ENCODE peak calls at places on chromosomes 7 and 10, in four cellular contexts. One of them, this sample, is unnamed.

GRCh38 chr7:75869776-75870379 is 9.0 kb upstream of the RHBDD2 start:
- DNase-seq in K562: no peak
- DNase-seq in GM12878: no peak
- DNase-seq in HepG2: no peak
- DNase-seq in this sample: no peak

GRCh38 chr7:72751378-72751777 is 76.6 kb downstream of the TYW1B start:
- DNase-seq in K562: no peak
- DNase-seq in GM12878: no peak
- DNase-seq in HepG2: no peak
- DNase-seq in this sample: no peak

GRCh38 chr7:115226410-115226809 is 304.5 kb downstream of the MDFIC start:
- DNase-seq in K562: no peak
- DNase-seq in GM12878: no peak
- DNase-seq in HepG2: no peak
- DNase-seq in this sample: no peak

GRCh38 chr10:3467052-3467906 is 294.7 kb upstream of the PITRM1 start:
- DNase-seq in K562: peak
- DNase-seq in GM12878: no peak
- DNase-seq in HepG2: no peak
- DNase-seq in this sample: peak

GRCh38 chr7:1580422-1581030 is 10.7 kb upstream of the PSMG3 start:
- DNase-seq in K562: peak
- DNase-seq in GM12878: no peak
- DNase-seq in HepG2: no peak
- DNase-seq in this sample: no peak

GRCh38 chr7:130899638-130900401 is 165.8 kb upstream of the KLF14 start:
- DNase-seq in K562: no peak
- DNase-seq in GM12878: no peak
- DNase-seq in HepG2: peak
- DNase-seq in this sample: no peak

GRCh38 chr7:117793496-117793895 is 79.7 kb downstream of the CTTNBP2 start:
- DNase-seq in K562: no peak
- DNase-seq in GM12878: no peak
- DNase-seq in HepG2: no peak
- DNase-seq in this sample: no peak

GRCh38 chr10:84696610-84697009 is 368.2 kb downstream of the CCSER2 start:
- DNase-seq in K562: no peak
- DNase-seq in GM12878: no peak
- DNase-seq in HepG2: no peak
- DNase-seq in this sample: no peak

GRCh38 chr7:49852619-49853462 is 79.4 kb downstream of the VWC2 start:
- DNase-seq in K562: peak
- DNase-seq in GM12878: no peak
- DNase-seq in HepG2: peak
- DNase-seq in this sample: peak

GRCh38 chr7:115208710-115209540 is 287.0 kb downstream of the MDFIC start:
- DNase-seq in K562: no peak
- DNase-seq in GM12878: no peak
- DNase-seq in HepG2: no peak
- DNase-seq in this sample: no peak

GRCh38 chr10:13146383-13146782 is 15.0 kb upstream of the MCM10 start:
- DNase-seq in K562: no peak
- DNase-seq in GM12878: no peak
- DNase-seq in HepG2: no peak
- DNase-seq in this sample: no peak

GRCh38 chr10:6850452-6850851 is 270.4 kb upstream of the PRKCQ start:
- DNase-seq in K562: no peak
- DNase-seq in GM12878: no peak
- DNase-seq in HepG2: no peak
- DNase-seq in this sample: no peak

GRCh38 chr7:151876112-151876898 is 610 bp downstream of the PRKAG2 start:
- DNase-seq in K562: no peak
- DNase-seq in GM12878: no peak
- DNase-seq in HepG2: no peak
- DNase-seq in this sample: peak

GRCh38 chr7:96241834-96242233 is 80.1 kb downstream of the SLC25A13 start:
- DNase-seq in K562: peak
- DNase-seq in GM12878: no peak
- DNase-seq in HepG2: no peak
- DNase-seq in this sample: no peak

GRCh38 chr7:68936501-68936900 is 661.8 kb upstream of the AUTS2 start:
- DNase-seq in K562: no peak
- DNase-seq in GM12878: no peak
- DNase-seq in HepG2: no peak
- DNase-seq in this sample: no peak

GRCh38 chr7:33554046-33554445 is 351.3 kb upstream of the BMPER start:
- DNase-seq in K562: no peak
- DNase-seq in GM12878: no peak
- DNase-seq in HepG2: no peak
- DNase-seq in this sample: no peak

GRCh38 chr7:132577206-132578049 is 1.2 kb upstream of the PLXNA4 start:
- DNase-seq in K562: no peak
- DNase-seq in GM12878: no peak
- DNase-seq in HepG2: no peak
- DNase-seq in this sample: peak

GRCh38 chr7:95191793-95192192 is 132.5 kb downstream of the PON1 start:
- DNase-seq in K562: no peak
- DNase-seq in GM12878: no peak
- DNase-seq in HepG2: no peak
- DNase-seq in this sample: no peak

GRCh38 chr10:109956454-109957091 is 33.3 kb upstream of the XPNPEP1 start:
- DNase-seq in K562: peak
- DNase-seq in GM12878: no peak
- DNase-seq in HepG2: peak
- DNase-seq in this sample: peak

GRCh38 chr10:89148061-89148460 is 59.1 kb downstream of the CH25H start:
- DNase-seq in K562: no peak
- DNase-seq in GM12878: no peak
- DNase-seq in HepG2: no peak
- DNase-seq in this sample: no peak

GRCh38 chr7:102272917-102273748 is 13.5 kb upstream of the SH2B2 start:
- DNase-seq in K562: no peak
- DNase-seq in GM12878: no peak
- DNase-seq in HepG2: no peak
- DNase-seq in this sample: no peak

GRCh38 chr7:22001345-22002004 is 55.8 kb upstream of the CDCA7L start:
- DNase-seq in K562: peak
- DNase-seq in GM12878: peak
- DNase-seq in HepG2: peak
- DNase-seq in this sample: peak

GRCh38 chr7:464177-464711 is 55.4 kb downstream of the PDGFA start:
- DNase-seq in K562: no peak
- DNase-seq in GM12878: no peak
- DNase-seq in HepG2: no peak
- DNase-seq in this sample: no peak

GRCh38 chr10:11893749-11894278 is 70.7 kb downstream of the PROSER2 start:
- DNase-seq in K562: no peak
- DNase-seq in GM12878: no peak
- DNase-seq in HepG2: no peak
- DNase-seq in this sample: no peak

GRCh38 chr10:21617267-21617666 is 83.2 kb downstream of the MLLT10 start:
- DNase-seq in K562: no peak
- DNase-seq in GM12878: no peak
- DNase-seq in HepG2: no peak
- DNase-seq in this sample: no peak

GRCh38 chr10:71840936-71841335 is 10.1 kb downstream of the PSAP start:
- DNase-seq in K562: no peak
- DNase-seq in GM12878: no peak
- DNase-seq in HepG2: no peak
- DNase-seq in this sample: no peak

GRCh38 chr7:113076703-113077102 is 9.9 kb downstream of the GPR85 start:
- DNase-seq in K562: no peak
- DNase-seq in GM12878: no peak
- DNase-seq in HepG2: no peak
- DNase-seq in this sample: no peak

GRCh38 chr10:44234471-44234850 is 150.4 kb downstream of the CXCL12 start:
- DNase-seq in K562: no peak
- DNase-seq in GM12878: no peak
- DNase-seq in HepG2: no peak
- DNase-seq in this sample: no peak

GRCh38 chr7:129952164-129952652 is 552 bp downstream of the UBE2H start:
- DNase-seq in K562: peak
- DNase-seq in GM12878: no peak
- DNase-seq in HepG2: no peak
- DNase-seq in this sample: no peak

GRCh38 chr7:4273566-4274230 is 408.4 kb upstream of the FOXK1 start:
- DNase-seq in K562: no peak
- DNase-seq in GM12878: no peak
- DNase-seq in HepG2: no peak
- DNase-seq in this sample: no peak

GRCh38 chr10:67779455-67780205 is 58.4 kb downstream of the DNAJC12 start:
- DNase-seq in K562: peak
- DNase-seq in GM12878: no peak
- DNase-seq in HepG2: peak
- DNase-seq in this sample: peak

GRCh38 chr7:74462707-74463100 is 9.0 kb downstream of the GTF2IRD1 start:
- DNase-seq in K562: no peak
- DNase-seq in GM12878: no peak
- DNase-seq in HepG2: no peak
- DNase-seq in this sample: no peak

GRCh38 chr7:91280180-91280579 is 15.9 kb downstream of the FZD1 start:
- DNase-seq in K562: no peak
- DNase-seq in GM12878: no peak
- DNase-seq in HepG2: no peak
- DNase-seq in this sample: no peak

GRCh38 chr10:19889279-19889678 is 73.0 kb downstream of the PLXDC2 start:
- DNase-seq in K562: no peak
- DNase-seq in GM12878: no peak
- DNase-seq in HepG2: no peak
- DNase-seq in this sample: no peak

GRCh38 chr7:28754027-28754426 is 204.1 kb downstream of the TRIL start:
- DNase-seq in K562: no peak
- DNase-seq in GM12878: no peak
- DNase-seq in HepG2: no peak
- DNase-seq in this sample: no peak

GRCh38 chr7:11707606-11708193 is 124.3 kb downstream of the THSD7A start:
- DNase-seq in K562: no peak
- DNase-seq in GM12878: no peak
- DNase-seq in HepG2: no peak
- DNase-seq in this sample: no peak

DNA sequence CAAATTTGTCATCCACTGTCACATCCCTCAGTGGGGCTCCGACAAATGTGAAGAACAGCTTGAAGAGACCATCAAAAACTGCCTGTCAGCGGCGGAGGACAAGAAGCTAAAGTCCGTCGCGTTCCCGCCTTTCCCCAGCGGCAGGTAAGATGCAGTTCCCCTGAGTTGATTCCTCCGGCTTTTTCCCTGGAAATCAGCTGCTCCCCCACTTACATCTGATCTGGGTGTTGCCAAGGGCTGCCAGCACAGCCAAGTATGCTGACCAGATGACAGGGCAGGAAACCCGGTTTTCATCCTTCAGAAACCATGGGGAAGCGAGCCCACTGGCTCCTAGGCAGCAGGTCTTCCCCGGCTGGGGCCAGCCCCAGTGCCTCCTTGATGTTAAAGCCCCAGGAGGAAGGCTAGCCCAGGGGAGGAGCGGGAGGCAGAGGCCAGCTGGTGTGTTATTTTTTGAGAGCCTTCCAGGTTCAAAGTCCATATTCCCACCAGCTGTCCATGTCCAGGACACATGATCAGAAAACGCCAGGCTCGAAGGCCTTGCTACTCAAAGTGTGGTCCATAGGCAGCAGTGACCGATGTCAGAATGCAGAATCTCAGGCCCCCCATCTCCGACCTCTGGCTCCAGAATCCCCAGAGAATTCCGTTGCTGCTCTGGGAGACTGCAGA is 23.4 kb downstream of the AIFM2 start:
- DNase-seq in K562: no peak
- DNase-seq in GM12878: no peak
- DNase-seq in HepG2: peak
- DNase-seq in this sample: no peak
- TF ChIP-seq FOXK2 in K562: no peak
- TF ChIP-seq FOXK2 in GM12878: no peak
- TF ChIP-seq FOXK2 in HepG2: no peak
- TF ChIP-seq FOXK2 in this sample: no peak

DNA sequence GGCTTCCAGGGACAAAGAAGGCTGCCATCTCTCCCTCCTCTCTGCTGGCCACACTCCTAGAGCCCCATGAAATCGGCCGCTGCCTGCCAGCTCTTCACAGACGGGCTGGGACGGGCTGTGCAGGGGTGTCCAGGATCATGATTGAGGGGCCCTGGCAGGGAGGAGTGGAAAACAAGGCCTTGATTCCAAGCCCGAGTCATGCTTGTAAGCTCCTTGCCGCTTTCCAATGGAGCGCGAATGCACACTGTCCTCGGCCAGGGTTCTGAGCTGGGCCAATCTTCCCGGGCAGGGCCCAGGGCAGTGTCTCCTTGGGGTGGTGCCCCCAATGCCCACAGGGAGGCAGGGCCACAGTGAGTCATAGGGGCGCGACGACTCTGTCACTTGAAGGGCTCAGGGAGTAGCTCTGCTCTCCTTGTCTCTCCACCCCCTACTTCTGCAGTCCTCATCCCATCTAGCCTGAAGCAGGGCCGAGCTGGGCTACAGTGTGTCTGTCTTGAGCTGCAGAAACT is 186.2 kb upstream of the SVIL start:
- DNase-seq in K562: no peak
- DNase-seq in GM12878: no peak
- DNase-seq in HepG2: no peak
- DNase-seq in this sample: no peak
- TF ChIP-seq FOXK2 in K562: no peak
- TF ChIP-seq FOXK2 in GM12878: no peak
- TF ChIP-seq FOXK2 in HepG2: no peak
- TF ChIP-seq FOXK2 in this sample: no peak

DNA sequence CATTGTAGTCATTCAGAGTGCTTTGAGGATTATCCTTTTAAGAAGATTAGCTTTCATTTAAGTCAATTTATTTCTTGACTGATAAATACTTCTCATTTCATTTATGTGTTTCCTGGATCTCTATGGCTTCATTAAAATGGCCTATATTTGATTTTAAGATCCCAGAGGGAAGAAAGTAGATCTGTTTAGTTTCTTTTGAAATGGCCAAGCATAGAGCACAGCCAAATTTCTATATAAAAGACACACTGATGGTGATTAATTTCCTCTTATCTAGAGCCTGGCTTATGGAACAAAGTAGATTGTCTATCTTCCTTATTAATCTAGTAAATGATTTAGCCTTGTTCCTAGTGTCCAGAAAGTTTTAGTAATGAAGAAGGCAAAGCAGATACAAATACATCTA is 129.7 kb upstream of the CALCR start:
- DNase-seq in K562: no peak
- DNase-seq in GM12878: no peak
- DNase-seq in HepG2: no peak
- DNase-seq in this sample: no peak
- TF ChIP-seq FOXK2 in K562: no peak
- TF ChIP-seq FOXK2 in GM12878: no peak
- TF ChIP-seq FOXK2 in HepG2: no peak
- TF ChIP-seq FOXK2 in this sample: no peak

GRCh38 chr10:62038609-62039190 is 137.2 kb downstream of the ARID5B start:
- DNase-seq in K562: peak
- DNase-seq in GM12878: no peak
- DNase-seq in HepG2: peak
- DNase-seq in this sample: peak
- TF ChIP-seq FOXK2 in K562: no peak
- TF ChIP-seq FOXK2 in GM12878: no peak
- TF ChIP-seq FOXK2 in HepG2: no peak
- TF ChIP-seq FOXK2 in this sample: no peak